ENCODE peak calls at places on chromosomes 16 and 17, in nine cellular contexts. T is heart right ventricle; U is mammary epithelial cell; X is CD8-positive, alpha-beta T cell; K is spleen; Q is AG04450; I is heart left ventricle; W is H9; J is CD4-positive, CD25-positive, alpha-beta regulatory T cell. R is an unnamed sample. For H3K9me3, the result is how much of the 10 kb centered on the place peaks cover.

GRCh38 chr16:68401871-68402747 is 46.2 kb downstream of the SMPD3 start:
- DNase-seq in T (no peak), U (peak), X (no peak), K (peak), Q (no peak), I (no peak), W (no peak), J (no peak), R (no peak)

GRCh38 chr16:10039220-10040096 is 142.8 kb downstream of the GRIN2A start:
- DNase-seq in T (peak), U (no peak), X (no peak), K (no peak), Q (no peak), I (peak), W (peak), J (peak), R (no peak)

GRCh38 chr17:48375356-48375755 is 54.7 kb downstream of the SKAP1 start:
- DNase-seq in T (no peak), U (peak), X (no peak), K (no peak), Q (peak), I (no peak), W (no peak), J (no peak), R (no peak)

GRCh38 chr17:73227944-73228343 is 33.7 kb downstream of the CPSF4L start:
- DNase-seq in T (no peak), U (no peak), X (no peak), K (no peak), Q (no peak), I (no peak), W (no peak), J (no peak), R (no peak)

GRCh38 chr17:6509295-6509771 is 47.0 kb downstream of the PITPNM3 start:
- DNase-seq in T (no peak), U (no peak), X (no peak), K (no peak), Q (no peak), I (no peak), W (peak), J (no peak), R (no peak)

GRCh38 chr16:13919330-13919682 is 648 bp upstream of the ERCC4 start:
- DNase-seq in T (no peak), U (peak), X (no peak), K (no peak), Q (no peak), I (no peak), W (no peak), J (peak), R (no peak)

GRCh38 chr16:60077791-60078280 is 1343.7 kb upstream of the GOT2 start:
- DNase-seq in T (no peak), U (no peak), X (no peak), K (no peak), Q (no peak), I (no peak), W (no peak), J (no peak), R (no peak)

GRCh38 chr17:50043290-50044148 is 12.4 kb upstream of the ITGA3 start:
- DNase-seq in T (no peak), U (no peak), X (no peak), K (peak), Q (no peak), I (peak), W (no peak), J (no peak), R (no peak)

GRCh38 chr16:60564588-60564987 is 1471.7 kb downstream of the CDH8 start:
- DNase-seq in T (no peak), U (no peak), X (no peak), K (no peak), Q (no peak), I (no peak), W (no peak), J (no peak), R (no peak)

GRCh38 chr17:3845361-3845753 is 689 bp downstream of the NCBP3 start:
- DNase-seq in T (no peak), U (peak), X (no peak), K (no peak), Q (no peak), I (no peak), W (no peak), J (peak), R (no peak)

GRCh38 chr17:40727447-40728231 is 24.1 kb upstream of the KRT24 start:
- DNase-seq in T (no peak), U (peak), X (no peak), K (no peak), Q (peak), I (no peak), W (no peak), J (no peak), R (no peak)

GRCh38 chr17:17811381-17812210 is 25.2 kb downstream of the SREBF1 start:
- DNase-seq in T (no peak), U (no peak), X (no peak), K (no peak), Q (no peak), I (no peak), W (peak), J (no peak), R (no peak)

GRCh38 chr17:80751070-80751459 is 206.4 kb downstream of the RPTOR start:
- DNase-seq in T (no peak), U (no peak), X (no peak), K (no peak), Q (no peak), I (no peak), W (no peak), J (no peak), R (no peak)

GRCh38 chr17:69575346-69575761 is 160.9 kb downstream of the MAP2K6 start:
- DNase-seq in T (peak), U (no peak), X (no peak), K (no peak), Q (peak), I (no peak), W (no peak), J (no peak), R (no peak)

GRCh38 chr16:57916735-57917450 is 54.0 kb downstream of the CNGB1 start:
- DNase-seq in T (no peak), U (peak), X (no peak), K (no peak), Q (no peak), I (no peak), W (no peak), J (no peak), R (no peak)

GRCh38 chr17:72176516-72176851 is 55.7 kb downstream of the SOX9 start:
- DNase-seq in T (no peak), U (no peak), X (no peak), K (no peak), Q (no peak), I (no peak), W (no peak), J (no peak), R (no peak)

GRCh38 chr16:89360760-89361435 is 129.5 kb downstream of the ANKRD11 start:
- DNase-seq in T (no peak), U (no peak), X (peak), K (peak), Q (no peak), I (no peak), W (no peak), J (peak), R (no peak)

GRCh38 chr16:57987441-57988177 is 12.9 kb downstream of the ZNF319 start:
- DNase-seq in T (no peak), U (no peak), X (no peak), K (peak), Q (no peak), I (no peak), W (no peak), J (no peak), R (no peak)

GRCh38 chr16:4386452-4386813 is 14.8 kb downstream of the VASN start:
- DNase-seq in T (no peak), U (no peak), X (no peak), K (no peak), Q (no peak), I (no peak), W (no peak), J (no peak), R (no peak)

GRCh38 chr16:78829280-78829679 is 729.8 kb downstream of the WWOX start:
- DNase-seq in T (no peak), U (no peak), X (no peak), K (no peak), Q (no peak), I (no peak), W (no peak), J (no peak), R (no peak)

GRCh38 chr16:726438-727290 is at the start of the genes CCDC78 and HAGHL:
- DNase-seq in T (peak), U (no peak), X (peak), K (peak), Q (no peak), I (no peak), W (peak), J (peak), R (no peak)

GRCh38 chr16:81461243-81461642 is 16.6 kb downstream of the CMIP start:
- DNase-seq in T (no peak), U (no peak), X (no peak), K (no peak), Q (no peak), I (no peak), W (no peak), J (no peak), R (no peak)

GRCh38 chr16:89538286-89538685 is 22.2 kb upstream of the RPL13 start:
- DNase-seq in T (no peak), U (no peak), X (no peak), K (no peak), Q (no peak), I (no peak), W (no peak), J (no peak), R (no peak)

GRCh38 chr17:38705803-38706624 is 941 bp downstream of the MLLT6 start:
- DNase-seq in T (peak), U (peak), X (no peak), K (peak), Q (no peak), I (peak), W (peak), J (peak), R (no peak)

GRCh38 chr16:15649727-15650018 is 372 bp upstream of the NDE1 start:
- DNase-seq in T (no peak), U (no peak), X (no peak), K (no peak), Q (no peak), I (no peak), W (no peak), J (no peak), R (no peak)

GRCh38 chr16:264440-264951 is 11.2 kb downstream of the RGS11 start:
- DNase-seq in T (no peak), U (no peak), X (no peak), K (no peak), Q (no peak), I (no peak), W (no peak), J (no peak), R (no peak)

GRCh38 chr16:57536306-57537193 is at the start of gene CCDC102A:
- DNase-seq in T (peak), U (no peak), X (peak), K (no peak), Q (no peak), I (peak), W (peak), J (peak), R (no peak)

GRCh38 chr17:28724500-28725165 is 1.4 kb downstream of the TLCD1 start:
- DNase-seq in T (no peak), U (no peak), X (no peak), K (no peak), Q (no peak), I (no peak), W (no peak), J (no peak), R (no peak)

GRCh38 chr17:32569171-32570080 is 82.6 kb downstream of the CDK5R1 start:
- DNase-seq in T (no peak), U (peak), X (no peak), K (no peak), Q (no peak), I (no peak), W (no peak), J (no peak), R (no peak)

GRCh38 chr17:10092595-10092994 is 105.8 kb downstream of the GAS7 start:
- DNase-seq in T (no peak), U (no peak), X (no peak), K (no peak), Q (no peak), I (no peak), W (no peak), J (no peak), R (no peak)

GRCh38 chr16:51697454-51697853 is 546.4 kb upstream of the SALL1 start:
- DNase-seq in T (no peak), U (no peak), X (no peak), K (no peak), Q (no peak), I (no peak), W (no peak), J (no peak), R (no peak)

GRCh38 chr16:11296706-11297491 is 15.8 kb upstream of the PRM1 start:
- DNase-seq in T (no peak), U (peak), X (no peak), K (no peak), Q (no peak), I (no peak), W (no peak), J (no peak), R (no peak)

GRCh38 chr16:5873221-5873620 is 775.6 kb upstream of the EEF2KMT start:
- DNase-seq in T (no peak), U (no peak), X (no peak), K (no peak), Q (no peak), I (no peak), W (no peak), J (no peak), R (no peak)

GRCh38 chr16:87360862-87361610 is 22.5 kb downstream of the FBXO31 start:
- DNase-seq in T (no peak), U (no peak), X (no peak), K (no peak), Q (no peak), I (no peak), W (no peak), J (no peak), R (no peak)
- H3K9me3 ChIP-seq in T (under half), U (under half), X (under half), K (under half), Q (under half), I (under half), W (under half), J (under half), R (under half)

GRCh38 chr17:53948323-53948722 is 125.6 kb downstream of the KIF2B start:
- DNase-seq in T (no peak), U (no peak), X (no peak), K (no peak), Q (no peak), I (no peak), W (no peak), J (no peak), R (no peak)

GRCh38 chr17:53949473-53950090 is 126.9 kb downstream of the KIF2B start:
- DNase-seq in T (no peak), U (peak), X (no peak), K (no peak), Q (no peak), I (no peak), W (no peak), J (no peak), R (no peak)

GRCh38 chr17:53950207-53950857 is 127.6 kb downstream of the KIF2B start:
- DNase-seq in T (no peak), U (no peak), X (no peak), K (no peak), Q (no peak), I (no peak), W (peak), J (no peak), R (no peak)

DNA sequence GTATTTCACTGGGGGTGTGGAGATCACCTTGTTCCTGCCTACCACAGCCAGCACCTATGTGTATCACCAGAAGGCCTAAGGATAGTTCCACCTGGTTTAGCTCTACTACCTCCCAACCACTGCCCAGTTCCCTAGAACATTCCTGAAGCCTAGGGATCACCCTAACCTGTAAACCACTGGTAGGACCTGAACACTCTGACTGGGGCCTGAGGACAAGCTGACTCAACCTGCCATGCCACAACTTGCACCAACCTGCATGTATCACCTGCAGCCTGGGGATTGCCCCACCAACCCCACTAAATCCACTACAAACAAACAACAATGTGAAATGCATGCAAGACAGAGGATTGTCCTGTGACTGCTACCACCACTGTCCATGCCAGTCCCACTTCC is 128.1 kb downstream of the KIF2B start:
- DNase-seq in T (no peak), U (peak), X (no peak), K (no peak), Q (no peak), I (no peak), W (no peak), J (no peak), R (no peak)
- H3K9me3 ChIP-seq in T (under half), U (under half), X (under half), K (half or more), Q (under half), I (under half), W (under half), J (under half), R (under half)

DNA sequence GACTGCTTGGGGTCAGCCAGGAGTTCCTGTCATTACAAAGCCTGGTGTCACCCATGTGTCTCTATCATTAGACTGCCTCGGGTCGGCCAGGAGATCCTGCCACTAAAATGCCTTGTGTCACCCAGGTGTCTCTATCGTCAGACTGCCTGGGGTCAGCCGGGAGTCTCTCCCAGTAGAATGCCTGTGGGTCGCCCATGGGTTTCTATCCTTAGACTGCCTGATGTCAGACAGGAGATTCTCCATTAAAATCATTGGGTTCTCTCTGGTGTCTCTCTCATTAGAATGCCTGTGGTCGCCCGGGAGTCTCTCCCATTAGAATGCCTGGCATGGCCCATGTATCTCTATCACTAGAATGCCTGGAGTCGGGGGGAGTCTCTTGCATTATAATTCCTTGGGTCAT is 2231.0 kb downstream of the TP53TG3F start:
- DNase-seq in T (no peak), U (no peak), X (no peak), K (no peak), Q (no peak), I (no peak), W (no peak), J (no peak), R (no peak)
- H3K9me3 ChIP-seq in T (under half), U (under half), X (under half), K (half or more), Q (half or more), I (under half), W (half or more), J (under half), R (under half)

GRCh38 chr17:59417452-59417851 is 86.0 kb downstream of the YPEL2 start:
- DNase-seq in T (no peak), U (no peak), X (no peak), K (no peak), Q (no peak), I (no peak), W (no peak), J (no peak), R (no peak)

GRCh38 chr17:59413014-59413725 is 81.7 kb downstream of the YPEL2 start:
- DNase-seq in T (no peak), U (no peak), X (no peak), K (no peak), Q (no peak), I (no peak), W (no peak), J (no peak), R (no peak)

GRCh38 chr17:59418732-59419166 is 87.3 kb downstream of the YPEL2 start:
- DNase-seq in T (no peak), U (no peak), X (no peak), K (no peak), Q (no peak), I (no peak), W (no peak), J (no peak), R (no peak)

GRCh38 chr17:59415397-59415796 is 83.9 kb downstream of the YPEL2 start:
- DNase-seq in T (no peak), U (no peak), X (no peak), K (no peak), Q (no peak), I (no peak), W (no peak), J (peak), R (no peak)

GRCh38 chr17:59416184-59416583 is 84.7 kb downstream of the YPEL2 start:
- DNase-seq in T (no peak), U (no peak), X (no peak), K (no peak), Q (no peak), I (no peak), W (no peak), J (peak), R (no peak)
- H3K9me3 ChIP-seq in T (under half), U (under half), X (under half), K (under half), Q (under half), I (under half), W (under half), J (under half), R (under half)

DNA sequence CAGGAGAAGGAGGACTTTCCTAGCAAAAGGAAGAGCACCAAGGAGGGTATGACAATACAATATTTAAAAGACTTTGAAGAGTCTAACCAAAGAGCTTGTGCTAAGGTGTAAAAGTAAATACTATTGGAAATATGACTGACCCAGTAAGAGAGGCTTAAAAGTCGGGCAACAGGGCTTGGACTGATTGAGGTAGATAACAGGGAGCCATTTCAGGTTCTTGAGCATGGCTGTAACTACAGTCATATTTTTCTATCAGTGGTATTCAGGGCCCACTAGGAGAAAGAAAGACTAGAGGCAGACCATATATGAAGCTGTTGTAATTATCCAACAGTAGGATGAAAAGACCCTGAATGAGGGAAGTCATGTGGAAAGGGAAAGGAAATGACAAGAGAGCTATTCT is 62.3 kb downstream of the SMURF2 start:
- DNase-seq in T (no peak), U (no peak), X (no peak), K (no peak), Q (no peak), I (no peak), W (no peak), J (no peak), R (no peak)
- H3K9me3 ChIP-seq in T (under half), U (under half), X (under half), K (under half), Q (under half), I (under half), W (under half), J (under half), R (under half)

R was measured in thoracic aorta.